ENCODE peak calls at places on chromosomes 13 and 19, in eight cellular contexts. F, Y, C, S, A, W, K and H are unnamed samples.

GRCh38 chr13:47250141-47250540 is 353.3 kb upstream of the HTR2A start:
- DNase-seq in S (no peak), Y (peak; percentile 91), C (no peak), F (no peak), W (peak; percentile 64), K (peak; percentile 71), A (no peak), H (peak; percentile 63)

GRCh38 chr19:32688315-32688714 is 3.3 kb upstream of the NUDT19 start:
- DNase-seq in K (no peak), A (no peak), W (peak; percentile 71), F (no peak), S (no peak), Y (no peak), C (no peak), H (no peak)

GRCh38 chr13:113404723-113405471 is 41.0 kb upstream of the GRTP1 start:
- DNase-seq in S (peak; percentile 58), K (no peak), W (no peak), C (no peak), F (no peak), Y (no peak), A (no peak), H (no peak)

GRCh38 chr19:30519607-30520205 is 147.5 kb downstream of the ZNF536 start:
- DNase-seq in K (no peak), Y (no peak), S (no peak), F (no peak), W (no peak), C (no peak), A (no peak), H (no peak)

GRCh38 chr19:8458380-8458779 is 13.6 kb downstream of the HNRNPM start:
- DNase-seq in S (no peak), F (no peak), C (peak; percentile 44), A (no peak), Y (no peak), K (no peak), W (no peak), H (no peak)

GRCh38 chr13:57630661-57631606 is 610 bp upstream of the PCDH17 start:
- DNase-seq in A (peak; percentile 37), K (peak; percentile 14), W (no peak), S (peak; percentile 57), C (no peak), F (no peak), Y (peak; percentile 83), H (peak; percentile 23)

GRCh38 chr13:48782429-48782840 is 128.7 kb downstream of the CYSLTR2 start:
- DNase-seq in A (no peak), W (no peak), S (no peak), K (peak; percentile 34), F (no peak), Y (no peak), C (no peak), H (no peak)

GRCh38 chr13:51623473-51623872 is 39.2 kb downstream of the WDFY2 start:
- DNase-seq in A (no peak), S (no peak), K (no peak), F (no peak), W (no peak), C (no peak), Y (peak; percentile 50), H (no peak)

GRCh38 chr19:869245-870177 is 10.0 kb downstream of the CFD start:
- DNase-seq in S (peak; percentile 50), F (no peak), C (peak; percentile 65), Y (peak; percentile 96), K (peak; percentile 84), A (no peak), W (peak; percentile 96), H (peak; percentile 51)

GRCh38 chr13:24692541-24692940 is 12.3 kb downstream of the ATP12A start:
- DNase-seq in S (no peak), C (no peak), A (no peak), F (no peak), Y (peak; percentile 76), K (no peak), W (peak; percentile 8), H (no peak)

GRCh38 chr19:36113895-36114762 is 546 bp downstream of the POLR2I start:
- DNase-seq in A (peak; percentile 45), W (peak; percentile 30), Y (peak; percentile 24), F (no peak), K (peak; percentile 25), C (no peak), S (peak; percentile 82), H (peak; percentile 42)

GRCh38 chr19:8451885-8452284 is 7.1 kb downstream of the HNRNPM start:
- DNase-seq in A (peak; percentile 40), W (peak; percentile 79), C (no peak), F (no peak), K (peak; percentile 96), Y (peak; percentile 81), S (peak; percentile 61), H (peak; percentile 88)

GRCh38 chr19:47243776-47244547 is 12.4 kb upstream of the CCDC9 start:
- DNase-seq in A (peak; percentile 96), F (peak; percentile 91), W (peak; percentile 97), K (peak; percentile 90), Y (peak; percentile 94), C (peak; percentile 90), S (peak; percentile 99), H (peak; percentile 92)
- H3K9ac ChIP-seq in A (no peak overlapping the region), F (no peak overlapping the region), W (peak overlapping the region; percentile 70), K (peak overlapping the region; percentile 58), Y (peak overlapping the region; percentile 52), C (peak overlapping the region; percentile 57), S (peak overlapping the region; percentile 70), H (peak overlapping the region; percentile 63)

GRCh38 chr13:53073711-53074110 is 45.1 kb downstream of the OLFM4 start:
- DNase-seq in C (no peak), Y (no peak), S (no peak), A (no peak), K (no peak), W (no peak), F (no peak), H (no peak)

GRCh38 chr13:53064721-53065120 is 36.1 kb downstream of the OLFM4 start:
- DNase-seq in W (no peak), F (no peak), A (no peak), S (no peak), K (no peak), Y (no peak), C (no peak), H (no peak)

GRCh38 chr13:53066411-53066810 is 37.8 kb downstream of the OLFM4 start:
- DNase-seq in K (no peak), F (no peak), C (no peak), A (no peak), W (no peak), S (no peak), Y (no peak), H (no peak)

GRCh38 chr13:53069800-53070199 is 41.2 kb downstream of the OLFM4 start:
- DNase-seq in W (no peak), C (no peak), A (no peak), F (no peak), K (no peak), S (no peak), Y (no peak), H (no peak)

DNA sequence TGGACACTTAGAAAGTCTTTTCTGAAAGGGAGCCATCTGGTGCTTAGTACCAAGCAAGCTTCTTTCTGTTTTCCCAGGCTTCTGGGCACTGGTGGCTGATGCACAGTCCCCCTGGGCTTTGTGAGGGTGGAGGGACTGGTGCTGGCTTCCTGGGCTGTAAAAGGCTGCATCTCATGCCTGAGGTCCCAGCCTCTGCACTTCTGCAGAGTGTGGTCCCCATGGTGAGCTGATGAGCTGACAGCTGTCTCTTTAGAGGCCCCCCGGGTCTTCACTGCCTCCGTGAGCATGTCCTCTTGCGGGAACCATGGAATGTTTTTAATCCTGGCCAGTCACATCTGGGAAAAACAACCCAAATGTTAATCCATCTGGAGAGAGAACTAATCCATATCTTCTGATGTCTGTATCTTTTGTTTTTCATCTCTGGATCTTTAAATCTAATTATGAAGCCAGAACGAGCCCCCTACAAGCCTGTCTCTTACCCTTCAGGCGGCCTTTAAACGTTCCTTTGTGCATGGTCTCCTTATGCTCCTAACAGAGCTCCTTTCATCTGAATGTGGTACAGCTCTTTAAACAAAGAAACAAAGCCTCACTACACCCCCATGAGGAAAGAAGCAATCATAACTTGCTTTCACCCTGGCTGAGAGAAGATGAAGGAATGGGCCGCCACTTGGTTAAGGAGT is 40.4 kb downstream of the OLFM4 start:
- DNase-seq in A (peak; percentile 50), K (no peak), C (no peak), S (peak; percentile 52), F (no peak), Y (no peak), W (no peak), H (no peak)
- TF ChIP-seq CTCF in A (no peak), K (no peak), C (no peak), S (no peak), F (no peak), Y (no peak), W (no peak), H (no peak)

DNA sequence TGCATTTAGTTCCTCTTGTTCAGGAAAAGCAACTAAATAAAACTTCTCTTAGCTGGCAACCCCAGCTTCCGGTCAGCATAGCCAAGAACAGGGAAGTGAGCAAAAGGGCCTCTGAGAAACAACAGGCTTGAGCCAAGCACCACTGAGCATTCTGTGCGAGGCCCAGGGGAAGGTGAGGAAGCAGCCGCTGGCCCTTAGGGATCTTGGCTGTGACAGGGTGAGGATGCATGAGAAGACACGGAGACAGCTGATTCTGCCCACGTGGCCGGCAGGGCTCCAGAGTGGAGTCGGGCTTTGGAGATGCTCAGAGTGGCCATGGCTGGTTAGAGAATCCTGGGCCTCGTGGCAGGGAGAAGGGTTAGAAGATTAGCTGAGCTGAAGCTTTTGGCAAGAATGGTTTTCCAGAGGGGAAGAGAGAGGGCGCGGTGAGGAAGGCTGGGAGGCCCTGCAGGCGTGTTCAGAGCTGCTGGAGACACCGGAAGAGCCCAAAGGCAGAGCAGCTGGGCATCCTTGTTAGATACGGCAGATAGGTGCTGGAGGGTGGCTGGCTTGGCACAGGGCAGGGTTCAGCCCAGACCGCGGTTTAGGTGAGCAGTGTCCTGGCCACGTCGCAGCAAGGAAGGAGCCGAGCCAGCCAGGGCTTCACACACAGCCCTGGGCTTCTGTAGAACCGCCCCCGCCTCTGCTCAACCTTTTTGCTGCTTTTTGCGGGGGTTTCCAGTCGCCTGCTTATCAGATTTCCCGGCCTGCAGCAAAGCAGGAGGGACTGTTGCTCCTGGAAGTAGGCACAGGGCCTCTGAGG is 17.3 kb downstream of the UPF1 start:
- DNase-seq in C (peak; percentile 46), Y (no peak), W (peak; percentile 40), S (no peak), K (no peak), A (no peak), F (no peak), H (peak; percentile 54)
- H3K4me3 ChIP-seq in C (no peak overlapping the region), Y (peak overlapping the region; percentile 14), W (no peak overlapping the region), S (no peak overlapping the region), K (no peak overlapping the region), A (no peak overlapping the region), F (no peak overlapping the region), H (no peak overlapping the region)

GRCh38 chr13:97131447-97131846 is 90.7 kb upstream of the MBNL2 start:
- DNase-seq in Y (no peak), C (no peak), K (no peak), W (no peak), S (no peak), A (no peak), F (no peak), H (no peak)

GRCh38 chr13:97133554-97133953 is 88.6 kb upstream of the MBNL2 start:
- DNase-seq in W (no peak), S (no peak), F (no peak), C (no peak), Y (no peak), A (no peak), K (no peak), H (no peak)

GRCh38 chr13:97136418-97136817 is 85.7 kb upstream of the MBNL2 start:
- DNase-seq in K (no peak), Y (no peak), F (no peak), C (no peak), W (no peak), S (no peak), A (no peak), H (no peak)

GRCh38 chr13:97133955-97134354 is 88.2 kb upstream of the MBNL2 start:
- DNase-seq in C (no peak), Y (no peak), K (peak; percentile 84), W (no peak), A (no peak), F (no peak), S (no peak), H (no peak)

GRCh38 chr13:97134364-97135095 is 87.6 kb upstream of the MBNL2 start:
- DNase-seq in W (peak; percentile 29), Y (peak; percentile 61), C (no peak), A (no peak), F (no peak), K (peak; percentile 25), S (no peak), H (no peak)
- H3K9ac ChIP-seq in W (no peak overlapping the region), Y (no peak overlapping the region), C (no peak overlapping the region), A (no peak overlapping the region), F (no peak overlapping the region), K (no peak overlapping the region), S (no peak overlapping the region), H (no peak overlapping the region)